ENCODE peak calls at places on chromosomes 1 and 21, in seven cellular contexts. W is neuronal stem cell, F is mesendoderm, P is H9, Q is trophoblast cell, N is mesenchymal stem cell, Z is H1. L is an unnamed sample.

GRCh38 chr1:227950735-227951224 is 3.0 kb upstream of the WNT9A start:
- DNase-seq in F (no peak), W (no peak), Z (no peak), N (no peak), P (no peak), Q (no peak), L (no peak)

GRCh38 chr1:96698332-96698983 is 23.1 kb upstream of the PTBP2 start:
- DNase-seq in Z (no peak), F (peak), P (peak), W (no peak), Q (no peak), N (no peak), L (peak)

GRCh38 chr21:45364464-45365185 is 40.3 kb upstream of the COL18A1 start:
- DNase-seq in N (peak), Z (no peak), P (no peak), Q (no peak), W (no peak), F (no peak), L (peak)

GRCh38 chr1:40299366-40300248 is 17.5 kb downstream of the COL9A2 start:
- DNase-seq in F (no peak), W (no peak), N (no peak), P (no peak), Q (no peak), Z (no peak), L (peak)

GRCh38 chr1:71667224-71667623 is 586.4 kb upstream of the ZRANB2 start:
- DNase-seq in Z (no peak), P (no peak), N (no peak), Q (peak), W (no peak), F (no peak), L (peak)

GRCh38 chr1:245310605-245311531 is 156.1 kb downstream of the KIF26B start:
- DNase-seq in Z (no peak), Q (peak), W (peak), P (peak), N (peak), F (peak), L (no peak)

GRCh38 chr21:14956826-14957225 is 108.0 kb downstream of the NRIP1 start:
- DNase-seq in Q (peak), F (no peak), P (no peak), W (no peak), N (no peak), Z (no peak), L (peak)

GRCh38 chr1:59484090-59484489 is 187.2 kb downstream of the FGGY start:
- DNase-seq in Z (no peak), Q (peak), F (no peak), N (peak), P (no peak), W (no peak), L (peak)

GRCh38 chr1:9466780-9467755 is 72.2 kb upstream of the SLC25A33 start:
- DNase-seq in W (no peak), F (no peak), N (no peak), Z (no peak), Q (no peak), P (no peak), L (peak)
- H3K4ac ChIP-seq in W (no peak), F (no peak), N (no peak), Z (no peak), Q (no peak), P (no peak), L (no peak)

GRCh38 chr21:33291686-33292085 is 25.5 kb downstream of the IL10RB start:
- DNase-seq in W (no peak), Z (no peak), F (no peak), P (no peak), N (no peak), Q (no peak), L (no peak)
- H3K4ac ChIP-seq in W (no peak), Z (no peak), F (no peak), P (no peak), N (no peak), Q (no peak), L (no peak)

GRCh38 chr1:241532173-241532553 is at the start of gene KMO:
- DNase-seq in F (no peak), P (no peak), Z (no peak), N (peak), W (no peak), Q (peak), L (peak)
- H3K4ac ChIP-seq in F (no peak), P (no peak), Z (no peak), N (no peak), W (no peak), Q (no peak), L (no peak)

GRCh38 chr1:9593492-9594465 is 5.1 kb downstream of the TMEM201 start:
- DNase-seq in Q (peak), Z (peak), F (peak), P (peak), N (peak), W (peak), L (peak)

GRCh38 chr1:9596419-9597123 is 7.9 kb downstream of the TMEM201 start:
- DNase-seq in N (no peak), Z (no peak), Q (no peak), W (no peak), F (no peak), P (no peak), L (no peak)

GRCh38 chr1:9595968-9596340 is 7.2 kb downstream of the TMEM201 start:
- DNase-seq in Q (no peak), W (no peak), Z (no peak), N (no peak), F (no peak), P (no peak), L (no peak)

GRCh38 chr1:9594471-9595155 is 5.9 kb downstream of the TMEM201 start:
- DNase-seq in W (no peak), F (no peak), Q (no peak), N (no peak), Z (no peak), P (no peak), L (no peak)

DNA sequence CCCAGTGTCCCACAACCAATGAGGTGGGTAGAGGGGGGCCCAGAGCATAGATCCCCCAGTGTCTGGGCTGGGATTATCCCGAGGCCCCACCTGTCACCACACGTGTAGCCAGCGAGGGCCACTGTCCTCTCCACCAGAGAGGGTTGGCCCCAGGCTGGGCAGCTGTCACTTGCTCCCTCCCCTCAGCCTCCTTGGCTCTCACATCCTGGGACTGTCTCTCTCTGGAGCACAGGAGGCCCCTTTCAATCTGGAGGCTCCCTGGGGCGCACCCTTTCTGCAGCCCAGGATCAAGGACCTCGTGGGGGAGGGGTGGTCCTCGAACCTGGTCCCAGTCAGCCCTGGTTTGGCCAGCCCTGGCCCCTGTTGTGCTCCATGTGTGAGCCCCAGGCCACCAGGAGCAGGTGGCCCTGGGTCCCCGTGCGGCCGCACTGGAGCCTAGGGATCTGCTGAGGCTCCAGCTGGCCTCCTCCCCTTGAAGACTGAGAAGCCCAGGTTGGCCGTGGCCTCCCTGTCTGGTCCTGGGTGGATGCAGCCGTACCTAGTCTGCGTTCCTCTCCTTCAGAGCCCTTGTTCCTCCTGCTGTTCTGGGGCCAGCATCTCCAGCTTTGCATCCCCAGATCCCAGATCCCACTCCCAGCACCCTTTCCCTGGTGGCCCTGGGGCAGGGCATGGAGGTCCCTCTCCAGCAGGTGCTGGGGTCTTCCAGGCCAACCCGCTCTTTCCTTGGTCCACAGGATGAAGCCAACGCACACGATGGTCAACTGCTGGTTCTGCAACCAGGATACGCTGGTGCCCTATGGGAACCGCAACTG is 6.7 kb downstream of the TMEM201 start:
- DNase-seq in Q (no peak), Z (no peak), F (no peak), N (no peak), P (no peak), W (no peak), L (no peak)
- H3K4ac ChIP-seq in Q (no peak), Z (no peak), F (no peak), N (no peak), P (no peak), W (no peak), L (no peak)

GRCh38 chr1:246776923-246777322 is 52.7 kb downstream of the SCCPDH start:
- DNase-seq in F (no peak), P (no peak), Q (no peak), N (no peak), W (no peak), Z (no peak), L (no peak)
- H3K4ac ChIP-seq in F (no peak), P (no peak), Q (no peak), N (no peak), W (no peak), Z (no peak), L (no peak)